ENCODE peak calls at places on chromosomes 5 and 9, in ten cellular contexts. One of them, this sample, is unnamed. For H3K4me1, the result is how much of the 10 kb centered on the place peaks cover.

GRCh38 chr9:89811896-89812450 is 207.2 kb downstream of the GADD45G start:
- DNase-seq in pancreas: no peak
- DNase-seq in GM23248: no peak
- DNase-seq in left ventricle myocardium inferior: no peak
- DNase-seq in CD4-positive, alpha-beta memory T cell: no peak
- DNase-seq in tibial artery: no peak
- DNase-seq in breast epithelium: no peak
- DNase-seq in cardiac muscle cell: no peak
- DNase-seq in H1: no peak
- DNase-seq in HCT116: no peak
- DNase-seq in this sample: no peak

GRCh38 chr9:94111446-94111845 is 27.2 kb downstream of the PTPDC1 start:
- DNase-seq in breast epithelium: no peak
- DNase-seq in cardiac muscle cell: no peak
- DNase-seq in pancreas: no peak
- DNase-seq in tibial artery: no peak
- DNase-seq in left ventricle myocardium inferior: no peak
- DNase-seq in GM23248: no peak
- DNase-seq in CD4-positive, alpha-beta memory T cell: no peak
- DNase-seq in H1: no peak
- DNase-seq in HCT116: no peak
- DNase-seq in this sample: no peak

GRCh38 chr5:143201589-143201988 is 201.9 kb downstream of the NR3C1 start:
- DNase-seq in left ventricle myocardium inferior: no peak
- DNase-seq in H1: no peak
- DNase-seq in breast epithelium: no peak
- DNase-seq in tibial artery: no peak
- DNase-seq in pancreas: no peak
- DNase-seq in CD4-positive, alpha-beta memory T cell: no peak
- DNase-seq in HCT116: no peak
- DNase-seq in GM23248: peak
- DNase-seq in cardiac muscle cell: no peak
- DNase-seq in this sample: no peak

GRCh38 chr9:137300607-137301085 is 1.4 kb downstream of the NRARP start:
- DNase-seq in HCT116: no peak
- DNase-seq in pancreas: no peak
- DNase-seq in breast epithelium: no peak
- DNase-seq in left ventricle myocardium inferior: peak
- DNase-seq in cardiac muscle cell: peak
- DNase-seq in H1: no peak
- DNase-seq in tibial artery: no peak
- DNase-seq in GM23248: no peak
- DNase-seq in CD4-positive, alpha-beta memory T cell: no peak
- DNase-seq in this sample: peak

GRCh38 chr5:179610109-179610902 is 13.2 kb downstream of the HNRNPH1 start:
- DNase-seq in HCT116: no peak
- DNase-seq in breast epithelium: no peak
- DNase-seq in CD4-positive, alpha-beta memory T cell: no peak
- DNase-seq in pancreas: no peak
- DNase-seq in cardiac muscle cell: no peak
- DNase-seq in left ventricle myocardium inferior: peak
- DNase-seq in GM23248: no peak
- DNase-seq in tibial artery: no peak
- DNase-seq in H1: no peak
- DNase-seq in this sample: no peak

GRCh38 chr9:129838707-129839259 is 3.5 kb downstream of the USP20 start:
- DNase-seq in tibial artery: no peak
- DNase-seq in GM23248: peak
- DNase-seq in CD4-positive, alpha-beta memory T cell: no peak
- DNase-seq in cardiac muscle cell: no peak
- DNase-seq in H1: no peak
- DNase-seq in HCT116: no peak
- DNase-seq in breast epithelium: no peak
- DNase-seq in pancreas: no peak
- DNase-seq in left ventricle myocardium inferior: no peak
- DNase-seq in this sample: no peak

GRCh38 chr9:114655689-114656088 is 1.9 kb downstream of the TEX53 start:
- DNase-seq in CD4-positive, alpha-beta memory T cell: no peak
- DNase-seq in breast epithelium: no peak
- DNase-seq in pancreas: no peak
- DNase-seq in GM23248: peak
- DNase-seq in cardiac muscle cell: no peak
- DNase-seq in tibial artery: no peak
- DNase-seq in HCT116: no peak
- DNase-seq in left ventricle myocardium inferior: no peak
- DNase-seq in H1: no peak
- DNase-seq in this sample: no peak

GRCh38 chr5:17343675-17344074 is 126.2 kb downstream of the BASP1 start:
- DNase-seq in breast epithelium: no peak
- DNase-seq in GM23248: peak
- DNase-seq in left ventricle myocardium inferior: no peak
- DNase-seq in cardiac muscle cell: no peak
- DNase-seq in pancreas: no peak
- DNase-seq in H1: no peak
- DNase-seq in tibial artery: no peak
- DNase-seq in HCT116: peak
- DNase-seq in CD4-positive, alpha-beta memory T cell: no peak
- DNase-seq in this sample: peak

GRCh38 chr9:98324801-98325200 is 69.4 kb upstream of the TBC1D2 start:
- DNase-seq in cardiac muscle cell: no peak
- DNase-seq in HCT116: no peak
- DNase-seq in tibial artery: no peak
- DNase-seq in CD4-positive, alpha-beta memory T cell: no peak
- DNase-seq in left ventricle myocardium inferior: no peak
- DNase-seq in breast epithelium: no peak
- DNase-seq in GM23248: no peak
- DNase-seq in pancreas: no peak
- DNase-seq in H1: no peak
- DNase-seq in this sample: no peak

GRCh38 chr5:75337366-75338021 is 474 bp downstream of the HMGCR start:
- DNase-seq in H1: no peak
- DNase-seq in left ventricle myocardium inferior: no peak
- DNase-seq in breast epithelium: peak
- DNase-seq in tibial artery: peak
- DNase-seq in CD4-positive, alpha-beta memory T cell: no peak
- DNase-seq in HCT116: no peak
- DNase-seq in pancreas: no peak
- DNase-seq in GM23248: peak
- DNase-seq in cardiac muscle cell: peak
- DNase-seq in this sample: peak

GRCh38 chr9:16275795-16276624 is 594.5 kb downstream of the BNC2 start:
- DNase-seq in tibial artery: no peak
- DNase-seq in cardiac muscle cell: no peak
- DNase-seq in CD4-positive, alpha-beta memory T cell: no peak
- DNase-seq in GM23248: no peak
- DNase-seq in left ventricle myocardium inferior: no peak
- DNase-seq in pancreas: no peak
- DNase-seq in breast epithelium: peak
- DNase-seq in HCT116: no peak
- DNase-seq in H1: no peak
- DNase-seq in this sample: peak

GRCh38 chr9:129402341-129402739 is 218.6 kb downstream of the C9orf50 start:
- DNase-seq in pancreas: no peak
- DNase-seq in H1: no peak
- DNase-seq in breast epithelium: no peak
- DNase-seq in cardiac muscle cell: no peak
- DNase-seq in left ventricle myocardium inferior: no peak
- DNase-seq in HCT116: no peak
- DNase-seq in GM23248: no peak
- DNase-seq in CD4-positive, alpha-beta memory T cell: no peak
- DNase-seq in tibial artery: no peak
- DNase-seq in this sample: no peak

GRCh38 chr9:30075451-30076199 is 2308.8 kb upstream of the ACO1 start:
- DNase-seq in H1: no peak
- DNase-seq in CD4-positive, alpha-beta memory T cell: no peak
- DNase-seq in breast epithelium: no peak
- DNase-seq in cardiac muscle cell: no peak
- DNase-seq in GM23248: no peak
- DNase-seq in left ventricle myocardium inferior: no peak
- DNase-seq in tibial artery: no peak
- DNase-seq in pancreas: no peak
- DNase-seq in HCT116: peak
- DNase-seq in this sample: no peak

GRCh38 chr9:109251080-109251775 is 69.6 kb downstream of the EPB41L4B start:
- DNase-seq in left ventricle myocardium inferior: no peak
- DNase-seq in cardiac muscle cell: no peak
- DNase-seq in H1: no peak
- DNase-seq in tibial artery: no peak
- DNase-seq in breast epithelium: no peak
- DNase-seq in HCT116: no peak
- DNase-seq in GM23248: peak
- DNase-seq in CD4-positive, alpha-beta memory T cell: no peak
- DNase-seq in pancreas: peak
- DNase-seq in this sample: peak

GRCh38 chr5:35903631-35904203 is 34.7 kb downstream of the CAPSL start:
- DNase-seq in left ventricle myocardium inferior: no peak
- DNase-seq in pancreas: no peak
- DNase-seq in breast epithelium: no peak
- DNase-seq in cardiac muscle cell: no peak
- DNase-seq in CD4-positive, alpha-beta memory T cell: no peak
- DNase-seq in H1: no peak
- DNase-seq in GM23248: no peak
- DNase-seq in tibial artery: no peak
- DNase-seq in HCT116: no peak
- DNase-seq in this sample: no peak
- H3K4me1 ChIP-seq in left ventricle myocardium inferior: under half
- H3K4me1 ChIP-seq in pancreas: under half
- H3K4me1 ChIP-seq in breast epithelium: under half
- H3K4me1 ChIP-seq in cardiac muscle cell: under half
- H3K4me1 ChIP-seq in CD4-positive, alpha-beta memory T cell: under half
- H3K4me1 ChIP-seq in H1: under half
- H3K4me1 ChIP-seq in GM23248: under half
- H3K4me1 ChIP-seq in tibial artery: under half
- H3K4me1 ChIP-seq in HCT116: under half
- H3K4me1 ChIP-seq in this sample: under half

GRCh38 chr5:170221319-170221718 is 11.5 kb upstream of the C5orf58 start:
- DNase-seq in tibial artery: no peak
- DNase-seq in H1: no peak
- DNase-seq in cardiac muscle cell: no peak
- DNase-seq in GM23248: peak
- DNase-seq in left ventricle myocardium inferior: no peak
- DNase-seq in HCT116: no peak
- DNase-seq in CD4-positive, alpha-beta memory T cell: no peak
- DNase-seq in breast epithelium: peak
- DNase-seq in pancreas: no peak
- DNase-seq in this sample: no peak

GRCh38 chr5:170216262-170216864 is 16.4 kb upstream of the C5orf58 start:
- DNase-seq in left ventricle myocardium inferior: no peak
- DNase-seq in GM23248: peak
- DNase-seq in tibial artery: no peak
- DNase-seq in HCT116: peak
- DNase-seq in pancreas: no peak
- DNase-seq in H1: no peak
- DNase-seq in CD4-positive, alpha-beta memory T cell: no peak
- DNase-seq in breast epithelium: no peak
- DNase-seq in cardiac muscle cell: peak
- DNase-seq in this sample: no peak

GRCh38 chr5:170218730-170219129 is 14.1 kb upstream of the C5orf58 start:
- DNase-seq in cardiac muscle cell: no peak
- DNase-seq in HCT116: no peak
- DNase-seq in pancreas: no peak
- DNase-seq in GM23248: peak
- DNase-seq in left ventricle myocardium inferior: no peak
- DNase-seq in tibial artery: no peak
- DNase-seq in H1: no peak
- DNase-seq in breast epithelium: no peak
- DNase-seq in CD4-positive, alpha-beta memory T cell: no peak
- DNase-seq in this sample: no peak

GRCh38 chr5:170220196-170220595 is 12.6 kb upstream of the C5orf58 start:
- DNase-seq in cardiac muscle cell: no peak
- DNase-seq in GM23248: no peak
- DNase-seq in tibial artery: no peak
- DNase-seq in CD4-positive, alpha-beta memory T cell: no peak
- DNase-seq in left ventricle myocardium inferior: no peak
- DNase-seq in H1: no peak
- DNase-seq in HCT116: no peak
- DNase-seq in breast epithelium: no peak
- DNase-seq in pancreas: no peak
- DNase-seq in this sample: no peak

DNA sequence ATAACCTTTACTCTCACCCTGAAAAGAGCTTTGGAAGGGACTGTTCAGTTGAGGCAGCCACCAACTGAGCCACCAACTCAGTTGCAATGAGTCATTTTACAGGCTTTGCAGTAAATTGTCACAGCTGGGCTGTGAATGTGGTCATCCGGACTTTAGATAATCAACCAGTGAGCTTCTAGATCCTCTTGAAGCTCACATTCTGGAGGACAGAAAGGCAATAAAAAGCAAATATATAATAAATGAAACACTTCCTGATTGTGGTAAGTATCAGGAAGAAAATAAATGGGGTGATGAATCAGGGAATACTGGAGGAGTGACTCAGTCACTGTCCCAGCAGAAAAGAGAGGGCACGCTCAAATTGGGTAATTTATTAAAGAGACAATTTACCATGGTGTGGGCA is 13.2 kb upstream of the C5orf58 start:
- DNase-seq in pancreas: no peak
- DNase-seq in H1: no peak
- DNase-seq in GM23248: peak
- DNase-seq in left ventricle myocardium inferior: no peak
- DNase-seq in cardiac muscle cell: no peak
- DNase-seq in HCT116: peak
- DNase-seq in CD4-positive, alpha-beta memory T cell: no peak
- DNase-seq in breast epithelium: no peak
- DNase-seq in tibial artery: no peak
- DNase-seq in this sample: no peak
- H3K27ac ChIP-seq in pancreas: no peak
- H3K27ac ChIP-seq in H1: no peak
- H3K27ac ChIP-seq in GM23248: peak
- H3K27ac ChIP-seq in left ventricle myocardium inferior: no peak
- H3K27ac ChIP-seq in cardiac muscle cell: no peak
- H3K27ac ChIP-seq in HCT116: no peak
- H3K27ac ChIP-seq in CD4-positive, alpha-beta memory T cell: no peak
- H3K27ac ChIP-seq in breast epithelium: peak
- H3K27ac ChIP-seq in tibial artery: no peak
- H3K27ac ChIP-seq in this sample: no peak

GRCh38 chr5:68271124-68271523 is 55.6 kb downstream of the PIK3R1 start:
- DNase-seq in GM23248: no peak
- DNase-seq in tibial artery: no peak
- DNase-seq in pancreas: no peak
- DNase-seq in H1: no peak
- DNase-seq in HCT116: no peak
- DNase-seq in breast epithelium: no peak
- DNase-seq in CD4-positive, alpha-beta memory T cell: no peak
- DNase-seq in cardiac muscle cell: no peak
- DNase-seq in left ventricle myocardium inferior: no peak
- DNase-seq in this sample: no peak
- H3K4me1 ChIP-seq in GM23248: half or more
- H3K4me1 ChIP-seq in tibial artery: half or more
- H3K4me1 ChIP-seq in pancreas: under half
- H3K4me1 ChIP-seq in H1: under half
- H3K4me1 ChIP-seq in HCT116: under half
- H3K4me1 ChIP-seq in breast epithelium: under half
- H3K4me1 ChIP-seq in CD4-positive, alpha-beta memory T cell: half or more
- H3K4me1 ChIP-seq in cardiac muscle cell: under half
- H3K4me1 ChIP-seq in left ventricle myocardium inferior: half or more
- H3K4me1 ChIP-seq in this sample: under half

DNA sequence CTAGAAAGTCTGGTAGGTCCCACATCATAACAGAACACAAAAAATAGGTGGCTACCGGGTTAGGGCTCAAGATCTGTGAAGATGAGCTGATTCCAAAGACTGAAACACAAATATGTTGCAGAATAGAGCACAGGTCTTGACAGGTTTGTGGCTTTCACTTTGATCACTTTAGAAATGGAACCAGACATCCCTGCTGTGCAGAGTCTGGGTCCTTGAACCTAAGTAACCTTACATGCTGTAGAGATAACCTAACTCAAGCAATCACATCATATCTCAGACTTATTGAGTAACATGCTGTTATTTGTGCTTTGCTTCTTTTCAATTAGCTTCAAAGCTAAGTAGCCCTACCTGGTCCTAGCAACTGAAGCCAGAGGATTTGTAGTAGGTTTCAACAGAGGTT is 24.3 kb downstream of the FBXW2 start:
- DNase-seq in tibial artery: no peak
- DNase-seq in left ventricle myocardium inferior: no peak
- DNase-seq in GM23248: no peak
- DNase-seq in pancreas: no peak
- DNase-seq in cardiac muscle cell: peak
- DNase-seq in CD4-positive, alpha-beta memory T cell: no peak
- DNase-seq in breast epithelium: no peak
- DNase-seq in HCT116: no peak
- DNase-seq in H1: no peak
- DNase-seq in this sample: no peak
- H3K27ac ChIP-seq in tibial artery: no peak
- H3K27ac ChIP-seq in left ventricle myocardium inferior: no peak
- H3K27ac ChIP-seq in GM23248: no peak
- H3K27ac ChIP-seq in pancreas: no peak
- H3K27ac ChIP-seq in cardiac muscle cell: peak
- H3K27ac ChIP-seq in CD4-positive, alpha-beta memory T cell: no peak
- H3K27ac ChIP-seq in breast epithelium: no peak
- H3K27ac ChIP-seq in HCT116: no peak
- H3K27ac ChIP-seq in H1: no peak
- H3K27ac ChIP-seq in this sample: no peak

This sample was measured in prostate gland.